ENCODE peak calls at places on chromosome 15, in four cellular contexts. One of them, this sample, is unnamed.

GRCh38 chr15:66261056-66261455 is 7.5 kb upstream of the MEGF11 start:
- DNase-seq in neural progenitor cell: no peak
- DNase-seq in DND-41: no peak
- DNase-seq in A549: no peak
- DNase-seq in this sample: no peak

GRCh38 chr15:35567392-35567791 is 21.4 kb upstream of the DPH6 start:
- DNase-seq in A549: no peak
- DNase-seq in neural progenitor cell: no peak
- DNase-seq in DND-41: no peak
- DNase-seq in this sample: no peak

GRCh38 chr15:71296032-71296686 is 180.9 kb downstream of the THSD4 start:
- DNase-seq in neural progenitor cell: no peak
- DNase-seq in DND-41: no peak
- DNase-seq in A549: peak
- DNase-seq in this sample: no peak

GRCh38 chr15:49423021-49423420 is at the start of gene FGF7:
- DNase-seq in DND-41: no peak
- DNase-seq in A549: no peak
- DNase-seq in neural progenitor cell: peak
- DNase-seq in this sample: peak

GRCh38 chr15:65087873-65088642 is 11.5 kb downstream of the KBTBD13 start:
- DNase-seq in DND-41: no peak
- DNase-seq in A549: no peak
- DNase-seq in neural progenitor cell: no peak
- DNase-seq in this sample: no peak

GRCh38 chr15:82298520-82298919 is 35.9 kb downstream of the SAXO2 start:
- DNase-seq in A549: no peak
- DNase-seq in DND-41: no peak
- DNase-seq in neural progenitor cell: no peak
- DNase-seq in this sample: no peak

GRCh38 chr15:73321496-73322344 is 47.0 kb downstream of the HCN4 start:
- DNase-seq in DND-41: no peak
- DNase-seq in neural progenitor cell: peak
- DNase-seq in A549: no peak
- DNase-seq in this sample: no peak

GRCh38 chr15:42159381-42160015 is 3.1 kb upstream of the PLA2G4F start:
- DNase-seq in A549: no peak
- DNase-seq in DND-41: no peak
- DNase-seq in neural progenitor cell: no peak
- DNase-seq in this sample: no peak

GRCh38 chr15:41794081-41794480 is 19.8 kb downstream of the MAPKBP1 start:
- DNase-seq in DND-41: no peak
- DNase-seq in neural progenitor cell: no peak
- DNase-seq in A549: no peak
- DNase-seq in this sample: no peak

GRCh38 chr15:99134317-99134821 is 29.5 kb downstream of the SYNM start:
- DNase-seq in neural progenitor cell: no peak
- DNase-seq in A549: no peak
- DNase-seq in DND-41: no peak
- DNase-seq in this sample: no peak

GRCh38 chr15:31264534-31265089 is 62.0 kb upstream of the KLF13 start:
- DNase-seq in neural progenitor cell: peak
- DNase-seq in A549: no peak
- DNase-seq in DND-41: no peak
- DNase-seq in this sample: no peak

GRCh38 chr15:69758810-69759410 is 306.3 kb downstream of the RPLP1 start:
- DNase-seq in A549: no peak
- DNase-seq in neural progenitor cell: no peak
- DNase-seq in DND-41: peak
- DNase-seq in this sample: no peak

GRCh38 chr15:34206016-34206415 is 3.9 kb downstream of the KATNBL1 start:
- DNase-seq in neural progenitor cell: no peak
- DNase-seq in A549: no peak
- DNase-seq in DND-41: no peak
- DNase-seq in this sample: no peak

GRCh38 chr15:38972831-38973230 is 408.2 kb upstream of the RASGRP1 start:
- DNase-seq in DND-41: no peak
- DNase-seq in neural progenitor cell: no peak
- DNase-seq in A549: no peak
- DNase-seq in this sample: no peak

GRCh38 chr15:81235781-81236507 is 39.3 kb downstream of the IL16 start:
- DNase-seq in neural progenitor cell: no peak
- DNase-seq in DND-41: no peak
- DNase-seq in A549: peak
- DNase-seq in this sample: peak

GRCh38 chr15:95972136-95972553 is 358.4 kb upstream of the NR2F2 start:
- DNase-seq in A549: no peak
- DNase-seq in neural progenitor cell: no peak
- DNase-seq in DND-41: peak
- DNase-seq in this sample: peak

GRCh38 chr15:58523634-58524033 is 91.8 kb downstream of the LIPC start:
- DNase-seq in neural progenitor cell: no peak
- DNase-seq in A549: no peak
- DNase-seq in DND-41: no peak
- DNase-seq in this sample: no peak

GRCh38 chr15:75454471-75455418 is 3.3 kb upstream of the SIN3A start:
- DNase-seq in DND-41: peak
- DNase-seq in A549: no peak
- DNase-seq in neural progenitor cell: peak
- DNase-seq in this sample: no peak

GRCh38 chr15:39472661-39473657 is 107.9 kb upstream of the THBS1 start:
- DNase-seq in DND-41: no peak
- DNase-seq in neural progenitor cell: no peak
- DNase-seq in A549: no peak
- DNase-seq in this sample: peak

GRCh38 chr15:24862726-24863521 is 91.9 kb upstream of the SNRPN start:
- DNase-seq in DND-41: peak
- DNase-seq in neural progenitor cell: peak
- DNase-seq in A549: no peak
- DNase-seq in this sample: no peak

GRCh38 chr15:52217186-52217585 is 26.0 kb upstream of the GNB5 start:
- DNase-seq in A549: peak
- DNase-seq in neural progenitor cell: peak
- DNase-seq in DND-41: peak
- DNase-seq in this sample: no peak

GRCh38 chr15:96087180-96087886 is 243.2 kb upstream of the NR2F2 start:
- DNase-seq in DND-41: no peak
- DNase-seq in neural progenitor cell: peak
- DNase-seq in A549: no peak
- DNase-seq in this sample: no peak

DNA sequence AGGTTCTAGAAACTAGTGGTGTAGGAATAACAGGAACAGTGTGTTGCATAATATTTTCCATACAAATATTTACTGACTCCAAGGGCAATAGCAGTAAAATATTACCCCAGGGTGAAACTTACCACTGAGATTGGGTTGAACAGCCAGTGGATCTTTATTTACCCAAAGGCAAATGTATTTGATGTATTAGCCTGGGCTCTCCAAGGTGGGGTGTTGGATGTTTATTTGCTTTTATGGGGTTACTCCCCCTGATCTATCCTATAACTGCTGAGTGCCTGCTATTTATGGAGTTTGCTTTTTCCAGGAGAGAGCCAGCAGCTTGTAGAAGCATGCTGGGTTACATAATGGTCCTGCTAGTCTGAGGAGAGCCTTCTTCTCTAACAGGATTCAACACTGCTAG is 276.9 kb downstream of the ADAMTSL3 start:
- DNase-seq in DND-41: no peak
- DNase-seq in neural progenitor cell: no peak
- DNase-seq in A549: peak
- DNase-seq in this sample: no peak
- H3K27ac ChIP-seq in DND-41: no peak
- H3K27ac ChIP-seq in neural progenitor cell: no peak
- H3K27ac ChIP-seq in A549: no peak
- H3K27ac ChIP-seq in this sample: no peak

GRCh38 chr15:90181781-90182180 is 19.3 kb upstream of the SEMA4B start:
- DNase-seq in neural progenitor cell: no peak
- DNase-seq in A549: no peak
- DNase-seq in DND-41: no peak
- DNase-seq in this sample: no peak
- H3K27ac ChIP-seq in neural progenitor cell: no peak
- H3K27ac ChIP-seq in A549: peak
- H3K27ac ChIP-seq in DND-41: no peak
- H3K27ac ChIP-seq in this sample: no peak

DNA sequence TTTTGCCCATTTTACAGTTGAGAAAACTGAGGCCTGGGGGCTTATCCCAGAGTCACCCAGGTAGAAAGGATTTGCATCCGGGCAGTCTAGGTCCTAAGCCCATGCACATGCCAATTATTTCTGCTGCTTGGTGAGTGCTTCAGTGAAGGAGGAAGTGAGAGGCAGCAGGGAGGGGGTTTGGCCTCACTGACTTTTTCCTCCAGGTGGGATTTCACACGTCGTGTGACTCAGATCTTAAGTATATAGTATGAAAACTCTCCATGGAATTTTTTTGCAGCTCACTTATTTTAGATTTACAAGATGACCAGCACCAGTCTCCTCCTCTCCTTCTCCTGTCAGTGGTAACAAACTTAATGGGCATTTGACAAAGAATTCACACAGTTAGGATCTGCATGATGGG is 4.6 kb downstream of the ITGA11 start:
- DNase-seq in DND-41: no peak
- DNase-seq in A549: no peak
- DNase-seq in neural progenitor cell: no peak
- DNase-seq in this sample: no peak
- H3K27ac ChIP-seq in DND-41: no peak
- H3K27ac ChIP-seq in A549: peak
- H3K27ac ChIP-seq in neural progenitor cell: no peak
- H3K27ac ChIP-seq in this sample: no peak

GRCh38 chr15:57185507-57186074 is 190.7 kb upstream of the CGNL1 start:
- DNase-seq in DND-41: no peak
- DNase-seq in neural progenitor cell: no peak
- DNase-seq in A549: no peak
- DNase-seq in this sample: no peak
- H3K27ac ChIP-seq in DND-41: no peak
- H3K27ac ChIP-seq in neural progenitor cell: no peak
- H3K27ac ChIP-seq in A549: no peak
- H3K27ac ChIP-seq in this sample: no peak

DNA sequence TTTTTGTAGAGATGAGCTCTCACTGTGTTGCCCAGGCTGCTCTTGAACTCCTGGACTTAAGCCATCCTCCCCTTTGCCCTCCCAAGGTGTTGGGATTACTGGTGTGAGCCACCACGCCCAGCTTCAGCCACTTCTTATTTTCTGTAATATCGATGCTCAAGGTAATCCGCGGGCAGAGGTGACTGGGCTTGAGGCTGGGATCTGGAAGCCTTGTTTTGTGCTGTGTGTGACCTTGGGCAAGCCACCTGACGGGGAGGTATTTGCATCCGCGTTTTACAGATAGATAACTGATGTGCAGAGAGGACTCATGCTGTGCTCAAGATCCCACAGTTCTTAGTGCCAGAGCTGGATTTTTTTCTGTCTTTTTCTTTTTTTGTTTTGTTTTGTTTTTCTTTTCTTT is 27.8 kb upstream of the SEMA4B start:
- DNase-seq in neural progenitor cell: no peak
- DNase-seq in DND-41: no peak
- DNase-seq in A549: no peak
- DNase-seq in this sample: no peak
- H3K27ac ChIP-seq in neural progenitor cell: no peak
- H3K27ac ChIP-seq in DND-41: no peak
- H3K27ac ChIP-seq in A549: peak
- H3K27ac ChIP-seq in this sample: no peak